ENCODE peak calls at places on chromosomes 4 and X, in four cellular contexts. N is AG10803; M is activated naive CD4-positive, alpha-beta T cell treated with anti-CD3 and anti-CD28 coated beads for 36 hours; Q is astrocyte. G is an unnamed sample.

GRCh38 chrX:2610246-2611170 is 80.6 kb upstream of the CD99 start:
- DNase-seq in M (no peak), N (peak; percentile 21), Q (no peak), G (no peak)

GRCh38 chr4:13990596-13991589 is 363.4 kb upstream of the BOD1L1 start:
- DNase-seq in M (no peak), N (no peak), Q (no peak), G (peak; percentile 61)

GRCh38 chrX:154051210-154051810 is 31.6 kb upstream of the IRAK1 start:
- DNase-seq in Q (no peak), N (peak; percentile 55), M (peak; percentile 81), G (peak; percentile 62)

GRCh38 chr4:25857403-25857802 is 5.4 kb downstream of the SEL1L3 start:
- DNase-seq in N (no peak), Q (no peak), M (no peak), G (no peak)

GRCh38 chr4:40176602-40177001 is 20.2 kb upstream of the RHOH start:
- DNase-seq in M (no peak), N (no peak), Q (no peak), G (no peak)

GRCh38 chr4:57426779-57427395 is 316.7 kb upstream of the IGFBP7 start:
- DNase-seq in N (peak; percentile 68), M (peak; percentile 63), Q (peak; percentile 68), G (peak; percentile 76)

GRCh38 chr4:169619518-169619957 is 840 bp upstream of the CLCN3 start:
- DNase-seq in Q (peak; percentile 35), M (peak; percentile 59), N (peak; percentile 37), G (peak; percentile 72)

GRCh38 chr4:42865572-42866189 is 26.8 kb upstream of the GRXCR1 start:
- DNase-seq in N (peak; percentile 52), M (peak; percentile 71), Q (peak; percentile 21), G (peak; percentile 60)

GRCh38 chrX:153074262-153074899 is 2.1 kb downstream of the PNMA6A start:
- DNase-seq in N (no peak), M (no peak), Q (no peak), G (no peak)

GRCh38 chrX:125202486-125203378 is 116.9 kb upstream of the TEX13C start:
- DNase-seq in N (no peak), Q (no peak), M (peak; percentile 4), G (no peak)

GRCh38 chr4:52726821-52727580 is 24.2 kb downstream of the ERVMER34-1 start:
- DNase-seq in M (no peak), N (no peak), Q (no peak), G (no peak)

GRCh38 chr4:79408063-79408462 is at the start of gene GK2:
- DNase-seq in N (no peak), Q (no peak), M (no peak), G (no peak)

GRCh38 chrX:42739771-42740170 is 38.2 kb downstream of the PPP1R2C start:
- DNase-seq in Q (no peak), M (no peak), N (no peak), G (no peak)

GRCh38 chrX:7996414-7996813 is 69.2 kb upstream of the PNPLA4 start:
- DNase-seq in N (peak; percentile 23), Q (peak; percentile 8), M (peak; percentile 48), G (peak; percentile 32)

GRCh38 chr4:140256335-140256734 is 102.4 kb upstream of the MAML3 start:
- DNase-seq in M (peak; percentile 16), Q (peak; percentile 54), N (peak; percentile 57), G (peak; percentile 68)

GRCh38 chr4:1872918-1873269 is 1.7 kb downstream of the NSD2 start:
- DNase-seq in Q (peak; percentile 78), M (peak; percentile 76), N (peak; percentile 78), G (peak; percentile 26)

GRCh38 chrX:47366051-47366722 is 4.2 kb upstream of the ZNF157 start:
- DNase-seq in Q (peak; percentile 62), N (peak; percentile 59), M (peak; percentile 79), G (peak; percentile 62)

GRCh38 chr4:143313527-143313926 is 23.1 kb upstream of the GAB1 start:
- DNase-seq in N (no peak), M (no peak), Q (no peak), G (no peak)

GRCh38 chrX:85836868-85837267 is 210.5 kb downstream of the CHM start:
- DNase-seq in Q (peak; percentile 5), M (no peak), N (peak; percentile 54), G (no peak)

GRCh38 chr4:184310171-184310567 is 92.5 kb upstream of the ENPP6 start:
- DNase-seq in Q (no peak), M (peak; percentile 69), N (no peak), G (no peak)